ENCODE peak calls at places on chromosome 9, in nine cellular contexts. One of them, this sample, is unnamed.

GRCh38 chr9:128805661-128806060 is 12.6 kb upstream of the ENDOG start:
- DNase-seq in GM23338: no peak
- DNase-seq in WTC11: no peak
- DNase-seq in neural crest cell: no peak
- DNase-seq in fibroblast of lung: no peak
- DNase-seq in fibroblast of the aortic adventitia: no peak
- DNase-seq in heart right ventricle: no peak
- DNase-seq in progenitor cell of endocrine pancreas: no peak
- DNase-seq in endothelial cell of umbilical vein: no peak
- DNase-seq in this sample: no peak

GRCh38 chr9:125415583-125416443 is 154.2 kb downstream of the GAPVD1 start:
- DNase-seq in GM23338: no peak
- DNase-seq in WTC11: no peak
- DNase-seq in neural crest cell: no peak
- DNase-seq in fibroblast of lung: peak
- DNase-seq in fibroblast of the aortic adventitia: no peak
- DNase-seq in heart right ventricle: no peak
- DNase-seq in progenitor cell of endocrine pancreas: no peak
- DNase-seq in endothelial cell of umbilical vein: no peak
- DNase-seq in this sample: no peak

GRCh38 chr9:85332487-85332886 is 409.3 kb downstream of the AGTPBP1 start:
- DNase-seq in GM23338: peak
- DNase-seq in WTC11: peak
- DNase-seq in neural crest cell: no peak
- DNase-seq in fibroblast of lung: no peak
- DNase-seq in fibroblast of the aortic adventitia: no peak
- DNase-seq in heart right ventricle: no peak
- DNase-seq in progenitor cell of endocrine pancreas: no peak
- DNase-seq in endothelial cell of umbilical vein: peak
- DNase-seq in this sample: no peak

GRCh38 chr9:21481470-21482057 is 549 bp downstream of the IFNE start:
- DNase-seq in GM23338: no peak
- DNase-seq in WTC11: no peak
- DNase-seq in neural crest cell: no peak
- DNase-seq in fibroblast of lung: no peak
- DNase-seq in fibroblast of the aortic adventitia: peak
- DNase-seq in heart right ventricle: no peak
- DNase-seq in progenitor cell of endocrine pancreas: no peak
- DNase-seq in endothelial cell of umbilical vein: peak
- DNase-seq in this sample: no peak

GRCh38 chr9:36765468-36766341 is 193.0 kb downstream of the MELK start:
- DNase-seq in GM23338: peak
- DNase-seq in WTC11: peak
- DNase-seq in neural crest cell: peak
- DNase-seq in fibroblast of lung: peak
- DNase-seq in fibroblast of the aortic adventitia: peak
- DNase-seq in heart right ventricle: peak
- DNase-seq in progenitor cell of endocrine pancreas: peak
- DNase-seq in endothelial cell of umbilical vein: peak
- DNase-seq in this sample: peak

GRCh38 chr9:125604189-125604588 is 102.8 kb downstream of the MAPKAP1 start:
- DNase-seq in GM23338: no peak
- DNase-seq in WTC11: no peak
- DNase-seq in neural crest cell: no peak
- DNase-seq in fibroblast of lung: no peak
- DNase-seq in fibroblast of the aortic adventitia: no peak
- DNase-seq in heart right ventricle: no peak
- DNase-seq in progenitor cell of endocrine pancreas: no peak
- DNase-seq in endothelial cell of umbilical vein: no peak
- DNase-seq in this sample: no peak

GRCh38 chr9:134681061-134681661 is 39.6 kb downstream of the COL5A1 start:
- DNase-seq in GM23338: no peak
- DNase-seq in WTC11: no peak
- DNase-seq in neural crest cell: no peak
- DNase-seq in fibroblast of lung: peak
- DNase-seq in fibroblast of the aortic adventitia: no peak
- DNase-seq in heart right ventricle: no peak
- DNase-seq in progenitor cell of endocrine pancreas: no peak
- DNase-seq in endothelial cell of umbilical vein: no peak
- DNase-seq in this sample: no peak

GRCh38 chr9:117073539-117074336 is 341.1 kb downstream of the ASTN2 start:
- DNase-seq in GM23338: peak
- DNase-seq in WTC11: peak
- DNase-seq in neural crest cell: peak
- DNase-seq in fibroblast of lung: no peak
- DNase-seq in fibroblast of the aortic adventitia: no peak
- DNase-seq in heart right ventricle: no peak
- DNase-seq in progenitor cell of endocrine pancreas: peak
- DNase-seq in endothelial cell of umbilical vein: no peak
- DNase-seq in this sample: no peak

GRCh38 chr9:120583958-120584369 is 4.0 kb upstream of the CDK5RAP2 start:
- DNase-seq in GM23338: peak
- DNase-seq in WTC11: no peak
- DNase-seq in neural crest cell: peak
- DNase-seq in fibroblast of lung: peak
- DNase-seq in fibroblast of the aortic adventitia: peak
- DNase-seq in heart right ventricle: no peak
- DNase-seq in progenitor cell of endocrine pancreas: no peak
- DNase-seq in endothelial cell of umbilical vein: peak
- DNase-seq in this sample: peak

GRCh38 chr9:134223601-134224122 is 59.3 kb upstream of the RNU6ATAC start:
- DNase-seq in GM23338: no peak
- DNase-seq in WTC11: no peak
- DNase-seq in neural crest cell: no peak
- DNase-seq in fibroblast of lung: no peak
- DNase-seq in fibroblast of the aortic adventitia: no peak
- DNase-seq in heart right ventricle: peak
- DNase-seq in progenitor cell of endocrine pancreas: no peak
- DNase-seq in endothelial cell of umbilical vein: no peak
- DNase-seq in this sample: no peak

GRCh38 chr9:136138566-136138965 is 19.9 kb upstream of the TMEM250 start:
- DNase-seq in GM23338: peak
- DNase-seq in WTC11: peak
- DNase-seq in neural crest cell: no peak
- DNase-seq in fibroblast of lung: peak
- DNase-seq in fibroblast of the aortic adventitia: no peak
- DNase-seq in heart right ventricle: no peak
- DNase-seq in progenitor cell of endocrine pancreas: peak
- DNase-seq in endothelial cell of umbilical vein: peak
- DNase-seq in this sample: no peak
- TF ChIP-seq CTCF in GM23338: peak
- TF ChIP-seq CTCF in WTC11: peak
- TF ChIP-seq CTCF in neural crest cell: peak
- TF ChIP-seq CTCF in fibroblast of lung: peak
- TF ChIP-seq CTCF in fibroblast of the aortic adventitia: peak
- TF ChIP-seq CTCF in heart right ventricle: no peak
- TF ChIP-seq CTCF in progenitor cell of endocrine pancreas: peak
- TF ChIP-seq CTCF in endothelial cell of umbilical vein: peak
- TF ChIP-seq CTCF in this sample: peak

GRCh38 chr9:98120476-98120875 is 1.5 kb upstream of the TRIM14 start:
- DNase-seq in GM23338: no peak
- DNase-seq in WTC11: no peak
- DNase-seq in neural crest cell: no peak
- DNase-seq in fibroblast of lung: no peak
- DNase-seq in fibroblast of the aortic adventitia: no peak
- DNase-seq in heart right ventricle: no peak
- DNase-seq in progenitor cell of endocrine pancreas: no peak
- DNase-seq in endothelial cell of umbilical vein: no peak
- DNase-seq in this sample: no peak

GRCh38 chr9:98118640-98119601 is at the start of gene TRIM14:
- DNase-seq in GM23338: peak
- DNase-seq in WTC11: peak
- DNase-seq in neural crest cell: peak
- DNase-seq in fibroblast of lung: peak
- DNase-seq in fibroblast of the aortic adventitia: peak
- DNase-seq in heart right ventricle: peak
- DNase-seq in progenitor cell of endocrine pancreas: peak
- DNase-seq in endothelial cell of umbilical vein: peak
- DNase-seq in this sample: no peak

GRCh38 chr9:98121096-98121495 is 2.1 kb upstream of the TRIM14 start:
- DNase-seq in GM23338: no peak
- DNase-seq in WTC11: no peak
- DNase-seq in neural crest cell: no peak
- DNase-seq in fibroblast of lung: no peak
- DNase-seq in fibroblast of the aortic adventitia: no peak
- DNase-seq in heart right ventricle: no peak
- DNase-seq in progenitor cell of endocrine pancreas: no peak
- DNase-seq in endothelial cell of umbilical vein: peak
- DNase-seq in this sample: no peak

GRCh38 chr9:98117984-98118639 is 910 bp downstream of the TRIM14 start:
- DNase-seq in GM23338: peak
- DNase-seq in WTC11: no peak
- DNase-seq in neural crest cell: no peak
- DNase-seq in fibroblast of lung: peak
- DNase-seq in fibroblast of the aortic adventitia: no peak
- DNase-seq in heart right ventricle: no peak
- DNase-seq in progenitor cell of endocrine pancreas: no peak
- DNase-seq in endothelial cell of umbilical vein: no peak
- DNase-seq in this sample: no peak
- TF ChIP-seq CTCF in GM23338: peak
- TF ChIP-seq CTCF in WTC11: no peak
- TF ChIP-seq CTCF in neural crest cell: peak
- TF ChIP-seq CTCF in fibroblast of lung: peak
- TF ChIP-seq CTCF in fibroblast of the aortic adventitia: no peak
- TF ChIP-seq CTCF in heart right ventricle: peak
- TF ChIP-seq CTCF in progenitor cell of endocrine pancreas: no peak
- TF ChIP-seq CTCF in endothelial cell of umbilical vein: no peak
- TF ChIP-seq CTCF in this sample: peak

GRCh38 chr9:109100543-109101201 is 19.1 kb downstream of the TMEM245 start:
- DNase-seq in GM23338: no peak
- DNase-seq in WTC11: no peak
- DNase-seq in neural crest cell: no peak
- DNase-seq in fibroblast of lung: no peak
- DNase-seq in fibroblast of the aortic adventitia: no peak
- DNase-seq in heart right ventricle: no peak
- DNase-seq in progenitor cell of endocrine pancreas: no peak
- DNase-seq in endothelial cell of umbilical vein: no peak
- DNase-seq in this sample: no peak

GRCh38 chr9:109101202-109101595 is 18.5 kb downstream of the TMEM245 start:
- DNase-seq in GM23338: no peak
- DNase-seq in WTC11: no peak
- DNase-seq in neural crest cell: no peak
- DNase-seq in fibroblast of lung: no peak
- DNase-seq in fibroblast of the aortic adventitia: peak
- DNase-seq in heart right ventricle: no peak
- DNase-seq in progenitor cell of endocrine pancreas: no peak
- DNase-seq in endothelial cell of umbilical vein: no peak
- DNase-seq in this sample: no peak

GRCh38 chr9:109097156-109097555 is 22.6 kb downstream of the TMEM245 start:
- DNase-seq in GM23338: no peak
- DNase-seq in WTC11: no peak
- DNase-seq in neural crest cell: no peak
- DNase-seq in fibroblast of lung: no peak
- DNase-seq in fibroblast of the aortic adventitia: no peak
- DNase-seq in heart right ventricle: no peak
- DNase-seq in progenitor cell of endocrine pancreas: no peak
- DNase-seq in endothelial cell of umbilical vein: no peak
- DNase-seq in this sample: no peak

GRCh38 chr9:109098960-109099308 is 20.8 kb downstream of the TMEM245 start:
- DNase-seq in GM23338: no peak
- DNase-seq in WTC11: no peak
- DNase-seq in neural crest cell: no peak
- DNase-seq in fibroblast of lung: no peak
- DNase-seq in fibroblast of the aortic adventitia: no peak
- DNase-seq in heart right ventricle: no peak
- DNase-seq in progenitor cell of endocrine pancreas: no peak
- DNase-seq in endothelial cell of umbilical vein: no peak
- DNase-seq in this sample: no peak

GRCh38 chr9:109098221-109098959 is 21.4 kb downstream of the TMEM245 start:
- DNase-seq in GM23338: peak
- DNase-seq in WTC11: no peak
- DNase-seq in neural crest cell: no peak
- DNase-seq in fibroblast of lung: peak
- DNase-seq in fibroblast of the aortic adventitia: peak
- DNase-seq in heart right ventricle: no peak
- DNase-seq in progenitor cell of endocrine pancreas: no peak
- DNase-seq in endothelial cell of umbilical vein: peak
- DNase-seq in this sample: no peak
- TF ChIP-seq CTCF in GM23338: peak
- TF ChIP-seq CTCF in WTC11: no peak
- TF ChIP-seq CTCF in neural crest cell: peak
- TF ChIP-seq CTCF in fibroblast of lung: peak
- TF ChIP-seq CTCF in fibroblast of the aortic adventitia: peak
- TF ChIP-seq CTCF in heart right ventricle: peak
- TF ChIP-seq CTCF in progenitor cell of endocrine pancreas: peak
- TF ChIP-seq CTCF in endothelial cell of umbilical vein: peak
- TF ChIP-seq CTCF in this sample: no peak

GRCh38 chr9:13090588-13090987 is 188.9 kb downstream of the MPDZ start:
- DNase-seq in GM23338: no peak
- DNase-seq in WTC11: no peak
- DNase-seq in neural crest cell: no peak
- DNase-seq in fibroblast of lung: peak
- DNase-seq in fibroblast of the aortic adventitia: peak
- DNase-seq in heart right ventricle: no peak
- DNase-seq in progenitor cell of endocrine pancreas: no peak
- DNase-seq in endothelial cell of umbilical vein: peak
- DNase-seq in this sample: no peak

GRCh38 chr9:13083973-13084528 is 195.4 kb downstream of the MPDZ start:
- DNase-seq in GM23338: no peak
- DNase-seq in WTC11: no peak
- DNase-seq in neural crest cell: no peak
- DNase-seq in fibroblast of lung: peak
- DNase-seq in fibroblast of the aortic adventitia: peak
- DNase-seq in heart right ventricle: no peak
- DNase-seq in progenitor cell of endocrine pancreas: no peak
- DNase-seq in endothelial cell of umbilical vein: no peak
- DNase-seq in this sample: no peak

GRCh38 chr9:13083366-13083765 is 196.1 kb downstream of the MPDZ start:
- DNase-seq in GM23338: no peak
- DNase-seq in WTC11: no peak
- DNase-seq in neural crest cell: no peak
- DNase-seq in fibroblast of lung: no peak
- DNase-seq in fibroblast of the aortic adventitia: no peak
- DNase-seq in heart right ventricle: no peak
- DNase-seq in progenitor cell of endocrine pancreas: no peak
- DNase-seq in endothelial cell of umbilical vein: no peak
- DNase-seq in this sample: no peak

GRCh38 chr9:13089721-13090120 is 189.8 kb downstream of the MPDZ start:
- DNase-seq in GM23338: no peak
- DNase-seq in WTC11: no peak
- DNase-seq in neural crest cell: no peak
- DNase-seq in fibroblast of lung: no peak
- DNase-seq in fibroblast of the aortic adventitia: no peak
- DNase-seq in heart right ventricle: no peak
- DNase-seq in progenitor cell of endocrine pancreas: no peak
- DNase-seq in endothelial cell of umbilical vein: no peak
- DNase-seq in this sample: no peak

DNA sequence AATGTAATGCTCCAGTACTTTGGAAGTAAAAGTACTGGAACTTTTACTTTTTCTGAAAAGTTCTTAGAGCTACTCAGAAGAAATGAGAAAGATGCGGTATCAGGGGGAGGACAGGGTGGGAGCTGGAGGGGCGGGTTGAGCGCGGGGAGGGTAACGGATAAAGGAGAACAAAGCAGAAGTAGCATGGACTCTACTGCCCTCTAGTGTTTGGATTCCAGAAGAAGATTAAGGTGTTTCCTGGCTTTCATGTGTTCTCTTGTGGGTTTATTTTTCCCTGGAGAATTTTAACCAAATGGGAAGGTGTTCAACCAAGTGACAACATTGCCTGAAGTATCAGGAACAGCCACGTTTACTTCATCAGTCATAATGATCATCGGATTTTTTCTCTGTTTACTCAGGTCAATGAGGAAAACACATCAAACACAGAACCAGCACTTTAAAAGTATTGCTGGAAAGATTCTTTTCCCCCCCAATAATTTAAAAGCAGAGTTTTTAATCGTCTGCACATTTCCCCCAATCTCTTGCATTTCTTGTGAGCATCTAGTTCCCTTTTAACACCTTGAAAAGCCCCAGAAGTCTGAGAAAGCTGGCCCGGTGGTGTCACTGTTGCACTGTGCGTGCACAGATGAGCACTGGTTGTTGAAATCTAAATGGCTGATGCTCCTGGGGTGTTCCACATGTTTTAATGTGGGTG is 190.6 kb downstream of the MPDZ start:
- DNase-seq in GM23338: peak
- DNase-seq in WTC11: peak
- DNase-seq in neural crest cell: peak
- DNase-seq in fibroblast of lung: peak
- DNase-seq in fibroblast of the aortic adventitia: peak
- DNase-seq in heart right ventricle: no peak
- DNase-seq in progenitor cell of endocrine pancreas: no peak
- DNase-seq in endothelial cell of umbilical vein: peak
- DNase-seq in this sample: no peak
- TF ChIP-seq CTCF in GM23338: peak
- TF ChIP-seq CTCF in WTC11: peak
- TF ChIP-seq CTCF in neural crest cell: peak
- TF ChIP-seq CTCF in fibroblast of lung: peak
- TF ChIP-seq CTCF in fibroblast of the aortic adventitia: peak
- TF ChIP-seq CTCF in heart right ventricle: peak
- TF ChIP-seq CTCF in progenitor cell of endocrine pancreas: peak
- TF ChIP-seq CTCF in endothelial cell of umbilical vein: peak
- TF ChIP-seq CTCF in this sample: peak